ENCODE peak calls at places on chromosomes 11 and 22, in four cellular contexts. One of them, this sample, is unnamed.

GRCh38 chr11:13149991-13150390 is 127.6 kb upstream of the BMAL1 start:
- DNase-seq in colonic mucosa: no peak
- DNase-seq in kidney: no peak
- DNase-seq in neuronal stem cell: no peak
- DNase-seq in this sample: no peak

GRCh38 chr22:32985899-32986772 is 72.0 kb downstream of the SYN3 start:
- DNase-seq in colonic mucosa: peak
- DNase-seq in kidney: no peak
- DNase-seq in neuronal stem cell: peak
- DNase-seq in this sample: no peak

GRCh38 chr11:630871-631270 is 3.9 kb upstream of the SCT start:
- DNase-seq in colonic mucosa: no peak
- DNase-seq in kidney: no peak
- DNase-seq in neuronal stem cell: no peak
- DNase-seq in this sample: no peak

GRCh38 chr11:111532365-111532709 is 8.2 kb upstream of the LAYN start:
- DNase-seq in colonic mucosa: no peak
- DNase-seq in kidney: no peak
- DNase-seq in neuronal stem cell: no peak
- DNase-seq in this sample: no peak

GRCh38 chr11:7422544-7423331 is 62.6 kb upstream of the OLFML1 start:
- DNase-seq in colonic mucosa: no peak
- DNase-seq in kidney: no peak
- DNase-seq in neuronal stem cell: no peak
- DNase-seq in this sample: no peak

GRCh38 chr11:87185228-87185627 is 147.5 kb downstream of the TMEM135 start:
- DNase-seq in colonic mucosa: no peak
- DNase-seq in kidney: no peak
- DNase-seq in neuronal stem cell: no peak
- DNase-seq in this sample: no peak

GRCh38 chr11:115497303-115497702 is 6.9 kb downstream of the CADM1 start:
- DNase-seq in colonic mucosa: no peak
- DNase-seq in kidney: no peak
- DNase-seq in neuronal stem cell: no peak
- DNase-seq in this sample: no peak

GRCh38 chr11:45304992-45305335 is 18.8 kb upstream of the SYT13 start:
- DNase-seq in colonic mucosa: no peak
- DNase-seq in kidney: no peak
- DNase-seq in neuronal stem cell: no peak
- DNase-seq in this sample: no peak

GRCh38 chr11:6474806-6475500 is 1.2 kb upstream of the TRIM3 start:
- DNase-seq in colonic mucosa: no peak
- DNase-seq in kidney: no peak
- DNase-seq in neuronal stem cell: no peak
- DNase-seq in this sample: no peak

GRCh38 chr22:19741053-19741452 is 17.7 kb downstream of the GP1BB start:
- DNase-seq in colonic mucosa: no peak
- DNase-seq in kidney: no peak
- DNase-seq in neuronal stem cell: no peak
- DNase-seq in this sample: no peak

GRCh38 chr11:74909812-74910211 is 39.1 kb downstream of the XRRA1 start:
- DNase-seq in colonic mucosa: no peak
- DNase-seq in kidney: no peak
- DNase-seq in neuronal stem cell: no peak
- DNase-seq in this sample: no peak

GRCh38 chr11:128908391-128909246 is 17.5 kb downstream of the KCNJ5 start:
- DNase-seq in colonic mucosa: peak
- DNase-seq in kidney: peak
- DNase-seq in neuronal stem cell: no peak
- DNase-seq in this sample: peak

GRCh38 chr22:44572414-44573207 is 74.6 kb upstream of the RTL6 start:
- DNase-seq in colonic mucosa: no peak
- DNase-seq in kidney: no peak
- DNase-seq in neuronal stem cell: no peak
- DNase-seq in this sample: no peak

GRCh38 chr22:23110922-23111527 is 30.8 kb downstream of the RSPH14 start:
- DNase-seq in colonic mucosa: no peak
- DNase-seq in kidney: no peak
- DNase-seq in neuronal stem cell: no peak
- DNase-seq in this sample: no peak

GRCh38 chr11:132838621-132839020 is 693.7 kb downstream of the OPCML start:
- DNase-seq in colonic mucosa: no peak
- DNase-seq in kidney: no peak
- DNase-seq in neuronal stem cell: no peak
- DNase-seq in this sample: no peak

GRCh38 chr22:20210473-20211059 is 57.6 kb downstream of the RTN4R start:
- DNase-seq in colonic mucosa: no peak
- DNase-seq in kidney: no peak
- DNase-seq in neuronal stem cell: no peak
- DNase-seq in this sample: no peak

GRCh38 chr11:62556872-62557631 is 10.4 kb upstream of the AHNAK start:
- DNase-seq in colonic mucosa: no peak
- DNase-seq in kidney: peak
- DNase-seq in neuronal stem cell: no peak
- DNase-seq in this sample: no peak

GRCh38 chr11:88535916-88536547 is 198.5 kb upstream of the CTSC start:
- DNase-seq in colonic mucosa: no peak
- DNase-seq in kidney: no peak
- DNase-seq in neuronal stem cell: no peak
- DNase-seq in this sample: no peak

GRCh38 chr22:23061471-23062280 is 8.6 kb upstream of the GNAZ start:
- DNase-seq in colonic mucosa: no peak
- DNase-seq in kidney: peak
- DNase-seq in neuronal stem cell: no peak
- DNase-seq in this sample: no peak

GRCh38 chr22:50485221-50486131 is 1.2 kb upstream of the MIOX start:
- DNase-seq in colonic mucosa: no peak
- DNase-seq in kidney: peak
- DNase-seq in neuronal stem cell: no peak
- DNase-seq in this sample: no peak

GRCh38 chr11:22927793-22928192 is 67.5 kb upstream of the CCDC179 start:
- DNase-seq in colonic mucosa: no peak
- DNase-seq in kidney: no peak
- DNase-seq in neuronal stem cell: no peak
- DNase-seq in this sample: no peak

GRCh38 chr11:103228807-103229206 is 119.6 kb downstream of the DYNC2H1 start:
- DNase-seq in colonic mucosa: no peak
- DNase-seq in kidney: no peak
- DNase-seq in neuronal stem cell: no peak
- DNase-seq in this sample: no peak

GRCh38 chr22:46066691-46067090 is 83.6 kb upstream of the PPARA start:
- DNase-seq in colonic mucosa: peak
- DNase-seq in kidney: peak
- DNase-seq in neuronal stem cell: no peak
- DNase-seq in this sample: peak

GRCh38 chr11:128171496-128171895 is 415.9 kb downstream of the ETS1 start:
- DNase-seq in colonic mucosa: no peak
- DNase-seq in kidney: no peak
- DNase-seq in neuronal stem cell: no peak
- DNase-seq in this sample: no peak

GRCh38 chr11:72230764-72231365 is 6.3 kb downstream of the INPPL1 start:
- DNase-seq in colonic mucosa: no peak
- DNase-seq in kidney: peak
- DNase-seq in neuronal stem cell: no peak
- DNase-seq in this sample: no peak

GRCh38 chr22:35860087-35860733 is 142.5 kb downstream of the APOL5 start:
- DNase-seq in colonic mucosa: no peak
- DNase-seq in kidney: no peak
- DNase-seq in neuronal stem cell: no peak
- DNase-seq in this sample: no peak

GRCh38 chr11:101336155-101336554 is 206.5 kb upstream of the PGR start:
- DNase-seq in colonic mucosa: no peak
- DNase-seq in kidney: no peak
- DNase-seq in neuronal stem cell: no peak
- DNase-seq in this sample: no peak

GRCh38 chr11:91921974-91922373 is 302.6 kb upstream of the FAT3 start:
- DNase-seq in colonic mucosa: no peak
- DNase-seq in kidney: no peak
- DNase-seq in neuronal stem cell: no peak
- DNase-seq in this sample: no peak

GRCh38 chr11:10005955-10006525 is 288.0 kb downstream of the SBF2 start:
- DNase-seq in colonic mucosa: no peak
- DNase-seq in kidney: no peak
- DNase-seq in neuronal stem cell: no peak
- DNase-seq in this sample: no peak

GRCh38 chr11:14500181-14500651 is 605 bp upstream of the COPB1 start:
- DNase-seq in colonic mucosa: peak
- DNase-seq in kidney: no peak
- DNase-seq in neuronal stem cell: peak
- DNase-seq in this sample: no peak

GRCh38 chr11:82663535-82663934 is 70.1 kb downstream of the FAM181B start:
- DNase-seq in colonic mucosa: no peak
- DNase-seq in kidney: no peak
- DNase-seq in neuronal stem cell: no peak
- DNase-seq in this sample: no peak

GRCh38 chr11:27357250-27357649 is 5.8 kb downstream of the CCDC34 start:
- DNase-seq in colonic mucosa: peak
- DNase-seq in kidney: no peak
- DNase-seq in neuronal stem cell: no peak
- DNase-seq in this sample: no peak

DNA sequence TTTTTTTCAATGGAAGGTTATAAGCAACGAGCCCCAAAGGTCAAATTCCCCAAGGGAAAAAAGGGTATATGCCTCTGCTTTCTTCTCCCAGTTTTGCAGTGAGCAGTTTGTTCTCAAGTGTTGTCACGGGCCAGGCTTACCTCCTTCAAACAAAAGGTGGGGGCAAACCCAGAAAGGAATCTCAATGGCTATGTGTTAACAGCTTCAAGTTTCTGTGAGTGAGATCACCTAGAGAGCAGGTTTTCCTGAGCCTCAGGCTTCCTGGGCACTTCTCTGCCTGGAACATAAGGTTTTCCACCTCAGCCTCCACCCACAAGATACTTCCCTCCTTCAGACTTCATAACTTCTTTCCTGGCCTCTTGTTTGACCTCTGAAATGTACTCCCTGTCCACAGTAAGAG is 38.2 kb upstream of the NAV2 start:
- DNase-seq in colonic mucosa: no peak
- DNase-seq in kidney: no peak
- DNase-seq in neuronal stem cell: no peak
- DNase-seq in this sample: no peak
- H3K27ac ChIP-seq in colonic mucosa: no peak
- H3K27ac ChIP-seq in kidney: no peak
- H3K27ac ChIP-seq in neuronal stem cell: no peak
- H3K27ac ChIP-seq in this sample: peak

GRCh38 chr22:24386814-24387550 is 40.4 kb upstream of the ADORA2A start:
- DNase-seq in colonic mucosa: no peak
- DNase-seq in kidney: no peak
- DNase-seq in neuronal stem cell: no peak
- DNase-seq in this sample: no peak
- H3K4me3 ChIP-seq in colonic mucosa: no peak
- H3K4me3 ChIP-seq in kidney: no peak
- H3K4me3 ChIP-seq in neuronal stem cell: no peak
- H3K4me3 ChIP-seq in this sample: no peak

GRCh38 chr11:78802058-78802633 is 227.5 kb upstream of the NARS2 start:
- DNase-seq in colonic mucosa: no peak
- DNase-seq in kidney: no peak
- DNase-seq in neuronal stem cell: no peak
- DNase-seq in this sample: no peak

GRCh38 chr11:78798567-78799170 is 224.0 kb upstream of the NARS2 start:
- DNase-seq in colonic mucosa: peak
- DNase-seq in kidney: peak
- DNase-seq in neuronal stem cell: peak
- DNase-seq in this sample: peak

GRCh38 chr11:78800089-78800690 is 225.5 kb upstream of the NARS2 start:
- DNase-seq in colonic mucosa: no peak
- DNase-seq in kidney: no peak
- DNase-seq in neuronal stem cell: no peak
- DNase-seq in this sample: no peak

GRCh38 chr11:78801161-78801884 is 226.7 kb upstream of the NARS2 start:
- DNase-seq in colonic mucosa: peak
- DNase-seq in kidney: no peak
- DNase-seq in neuronal stem cell: no peak
- DNase-seq in this sample: peak

GRCh38 chr11:78800756-78801155 is 226.1 kb upstream of the NARS2 start:
- DNase-seq in colonic mucosa: no peak
- DNase-seq in kidney: no peak
- DNase-seq in neuronal stem cell: no peak
- DNase-seq in this sample: no peak
- H3K27ac ChIP-seq in colonic mucosa: no peak
- H3K27ac ChIP-seq in kidney: no peak
- H3K27ac ChIP-seq in neuronal stem cell: no peak
- H3K27ac ChIP-seq in this sample: peak

DNA sequence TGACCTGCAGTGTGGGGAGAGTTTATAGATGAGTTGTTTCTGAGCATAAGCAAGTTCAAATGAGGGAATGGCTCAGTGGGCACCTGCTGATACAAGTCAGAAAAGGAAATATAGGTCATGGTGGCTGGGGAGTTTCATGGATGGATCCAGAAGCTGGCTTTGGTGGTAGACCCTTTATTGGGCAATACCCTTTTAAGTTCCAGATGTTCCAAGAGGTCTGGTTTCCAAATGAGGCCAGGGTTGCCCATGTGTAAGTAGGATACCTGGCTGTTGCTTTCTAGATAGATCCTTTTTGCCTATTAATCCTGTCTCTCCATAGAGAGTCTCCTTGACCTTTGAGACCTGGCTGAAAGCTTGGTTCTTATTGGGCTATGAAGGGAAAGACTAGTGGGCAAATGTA is 2.2 kb downstream of the STIM1 start:
- DNase-seq in colonic mucosa: no peak
- DNase-seq in kidney: no peak
- DNase-seq in neuronal stem cell: no peak
- DNase-seq in this sample: no peak
- H3K4me3 ChIP-seq in colonic mucosa: peak
- H3K4me3 ChIP-seq in kidney: peak
- H3K4me3 ChIP-seq in neuronal stem cell: no peak
- H3K4me3 ChIP-seq in this sample: peak

GRCh38 chr22:27903805-27904473 is 15.1 kb downstream of the PITPNB start:
- DNase-seq in colonic mucosa: no peak
- DNase-seq in kidney: no peak
- DNase-seq in neuronal stem cell: no peak
- DNase-seq in this sample: no peak
- H3K27ac ChIP-seq in colonic mucosa: no peak
- H3K27ac ChIP-seq in kidney: no peak
- H3K27ac ChIP-seq in neuronal stem cell: no peak
- H3K27ac ChIP-seq in this sample: no peak